ENCODE peak calls at places on chromosomes 16 and 17, in four cellular contexts. One of them, this sample, is unnamed.
A peak's percentile ranks its signal among the peaks of the same experiment; 100 is the strongest.

GRCh38 chr17:146983-147761 is 9.8 kb downstream of the SCGB1C2 start:
- DNase-seq in Caco-2: peak; percentile 0
- DNase-seq in CD4-positive, alpha-beta T cell: no peak
- DNase-seq in activated CD8-positive, alpha-beta T cell treated with anti-CD3 and anti-CD28 coated beads for 36 hours: no peak
- DNase-seq in this sample: no peak

GRCh38 chr16:27199747-27200146 is 3.6 kb upstream of the KDM8 start:
- DNase-seq in Caco-2: no peak
- DNase-seq in CD4-positive, alpha-beta T cell: no peak
- DNase-seq in activated CD8-positive, alpha-beta T cell treated with anti-CD3 and anti-CD28 coated beads for 36 hours: peak; percentile 42
- DNase-seq in this sample: no peak

GRCh38 chr16:87314990-87315420 is 2.2 kb downstream of the C16orf95 start:
- DNase-seq in activated CD8-positive, alpha-beta T cell treated with anti-CD3 and anti-CD28 coated beads for 36 hours: no peak
- DNase-seq in Caco-2: no peak
- DNase-seq in CD4-positive, alpha-beta T cell: no peak
- DNase-seq in this sample: no peak

GRCh38 chr16:55324491-55325447 is 766 bp downstream of the IRX6 start:
- DNase-seq in activated CD8-positive, alpha-beta T cell treated with anti-CD3 and anti-CD28 coated beads for 36 hours: no peak
- DNase-seq in CD4-positive, alpha-beta T cell: no peak
- DNase-seq in Caco-2: no peak
- DNase-seq in this sample: no peak

GRCh38 chr17:5758651-5759050 is 174.3 kb upstream of the NLRP1 start:
- DNase-seq in Caco-2: peak; percentile 4
- DNase-seq in activated CD8-positive, alpha-beta T cell treated with anti-CD3 and anti-CD28 coated beads for 36 hours: peak; percentile 7
- DNase-seq in CD4-positive, alpha-beta T cell: no peak
- DNase-seq in this sample: peak; percentile 3

GRCh38 chr17:64698725-64699124 is 36.6 kb upstream of the SMURF2 start:
- DNase-seq in CD4-positive, alpha-beta T cell: no peak
- DNase-seq in activated CD8-positive, alpha-beta T cell treated with anti-CD3 and anti-CD28 coated beads for 36 hours: no peak
- DNase-seq in Caco-2: no peak
- DNase-seq in this sample: no peak

GRCh38 chr16:65062736-65063583 is 58.9 kb downstream of the CDH11 start:
- DNase-seq in CD4-positive, alpha-beta T cell: no peak
- DNase-seq in activated CD8-positive, alpha-beta T cell treated with anti-CD3 and anti-CD28 coated beads for 36 hours: no peak
- DNase-seq in Caco-2: no peak
- DNase-seq in this sample: no peak

GRCh38 chr17:40490289-40490853 is 11.1 kb downstream of the TNS4 start:
- DNase-seq in CD4-positive, alpha-beta T cell: no peak
- DNase-seq in Caco-2: no peak
- DNase-seq in activated CD8-positive, alpha-beta T cell treated with anti-CD3 and anti-CD28 coated beads for 36 hours: peak; percentile 51
- DNase-seq in this sample: no peak

GRCh38 chr16:68393333-68393732 is 55.0 kb downstream of the SMPD3 start:
- DNase-seq in CD4-positive, alpha-beta T cell: no peak
- DNase-seq in activated CD8-positive, alpha-beta T cell treated with anti-CD3 and anti-CD28 coated beads for 36 hours: no peak
- DNase-seq in Caco-2: no peak
- DNase-seq in this sample: no peak

GRCh38 chr17:60170835-60171752 is 21.3 kb downstream of the CA4 start:
- DNase-seq in Caco-2: no peak
- DNase-seq in CD4-positive, alpha-beta T cell: no peak
- DNase-seq in activated CD8-positive, alpha-beta T cell treated with anti-CD3 and anti-CD28 coated beads for 36 hours: no peak
- DNase-seq in this sample: no peak

GRCh38 chr16:74083582-74083981 is 213.0 kb upstream of the PSMD7 start:
- DNase-seq in activated CD8-positive, alpha-beta T cell treated with anti-CD3 and anti-CD28 coated beads for 36 hours: no peak
- DNase-seq in Caco-2: no peak
- DNase-seq in CD4-positive, alpha-beta T cell: no peak
- DNase-seq in this sample: no peak

GRCh38 chr17:27609606-27610303 is 21.2 kb upstream of the LGALS9 start:
- DNase-seq in activated CD8-positive, alpha-beta T cell treated with anti-CD3 and anti-CD28 coated beads for 36 hours: peak; percentile 45
- DNase-seq in Caco-2: peak; percentile 79
- DNase-seq in CD4-positive, alpha-beta T cell: no peak
- DNase-seq in this sample: peak; percentile 62

GRCh38 chr16:477287-477686 is 50.2 kb upstream of the CAPN15 start:
- DNase-seq in CD4-positive, alpha-beta T cell: no peak
- DNase-seq in activated CD8-positive, alpha-beta T cell treated with anti-CD3 and anti-CD28 coated beads for 36 hours: no peak
- DNase-seq in Caco-2: no peak
- DNase-seq in this sample: no peak

GRCh38 chr16:19853973-19854876 is 30.4 kb downstream of the GPRC5B start:
- DNase-seq in CD4-positive, alpha-beta T cell: no peak
- DNase-seq in Caco-2: no peak
- DNase-seq in activated CD8-positive, alpha-beta T cell treated with anti-CD3 and anti-CD28 coated beads for 36 hours: no peak
- DNase-seq in this sample: no peak

GRCh38 chr16:2233046-2233775 is 3.0 kb upstream of the DNASE1L2 start:
- DNase-seq in Caco-2: no peak
- DNase-seq in activated CD8-positive, alpha-beta T cell treated with anti-CD3 and anti-CD28 coated beads for 36 hours: no peak
- DNase-seq in CD4-positive, alpha-beta T cell: no peak
- DNase-seq in this sample: no peak

GRCh38 chr17:66654341-66654740 is 180.6 kb upstream of the CACNG5 start:
- DNase-seq in activated CD8-positive, alpha-beta T cell treated with anti-CD3 and anti-CD28 coated beads for 36 hours: no peak
- DNase-seq in CD4-positive, alpha-beta T cell: no peak
- DNase-seq in Caco-2: no peak
- DNase-seq in this sample: no peak

GRCh38 chr16:85959686-85960085 is 60.7 kb downstream of the IRF8 start:
- DNase-seq in activated CD8-positive, alpha-beta T cell treated with anti-CD3 and anti-CD28 coated beads for 36 hours: no peak
- DNase-seq in Caco-2: no peak
- DNase-seq in CD4-positive, alpha-beta T cell: no peak
- DNase-seq in this sample: no peak

GRCh38 chr17:17089796-17090641 is 47.8 kb downstream of the MPRIP start:
- DNase-seq in activated CD8-positive, alpha-beta T cell treated with anti-CD3 and anti-CD28 coated beads for 36 hours: no peak
- DNase-seq in CD4-positive, alpha-beta T cell: no peak
- DNase-seq in Caco-2: no peak
- DNase-seq in this sample: no peak

GRCh38 chr17:1561420-1562177 is 993 bp downstream of the PITPNA start:
- DNase-seq in activated CD8-positive, alpha-beta T cell treated with anti-CD3 and anti-CD28 coated beads for 36 hours: peak; percentile 52
- DNase-seq in CD4-positive, alpha-beta T cell: peak; percentile 41
- DNase-seq in Caco-2: peak; percentile 69
- DNase-seq in this sample: peak; percentile 35

GRCh38 chr16:29900888-29901606 is 759 bp downstream of the ASPHD1 start:
- DNase-seq in Caco-2: no peak
- DNase-seq in activated CD8-positive, alpha-beta T cell treated with anti-CD3 and anti-CD28 coated beads for 36 hours: no peak
- DNase-seq in CD4-positive, alpha-beta T cell: no peak
- DNase-seq in this sample: no peak

GRCh38 chr16:29898135-29898534 is 1.2 kb downstream of the SEZ6L2 start:
- DNase-seq in CD4-positive, alpha-beta T cell: no peak
- DNase-seq in Caco-2: no peak
- DNase-seq in activated CD8-positive, alpha-beta T cell treated with anti-CD3 and anti-CD28 coated beads for 36 hours: no peak
- DNase-seq in this sample: no peak

GRCh38 chr16:29898786-29899515 is 399 bp downstream of the SEZ6L2 start:
- DNase-seq in CD4-positive, alpha-beta T cell: no peak
- DNase-seq in activated CD8-positive, alpha-beta T cell treated with anti-CD3 and anti-CD28 coated beads for 36 hours: no peak
- DNase-seq in Caco-2: peak; percentile 73
- DNase-seq in this sample: peak; percentile 87

GRCh38 chr16:29900102-29900887 is at the start of gene ASPHD1:
- DNase-seq in CD4-positive, alpha-beta T cell: peak; percentile 77
- DNase-seq in activated CD8-positive, alpha-beta T cell treated with anti-CD3 and anti-CD28 coated beads for 36 hours: peak; percentile 71
- DNase-seq in Caco-2: peak; percentile 73
- DNase-seq in this sample: peak; percentile 95

DNA sequence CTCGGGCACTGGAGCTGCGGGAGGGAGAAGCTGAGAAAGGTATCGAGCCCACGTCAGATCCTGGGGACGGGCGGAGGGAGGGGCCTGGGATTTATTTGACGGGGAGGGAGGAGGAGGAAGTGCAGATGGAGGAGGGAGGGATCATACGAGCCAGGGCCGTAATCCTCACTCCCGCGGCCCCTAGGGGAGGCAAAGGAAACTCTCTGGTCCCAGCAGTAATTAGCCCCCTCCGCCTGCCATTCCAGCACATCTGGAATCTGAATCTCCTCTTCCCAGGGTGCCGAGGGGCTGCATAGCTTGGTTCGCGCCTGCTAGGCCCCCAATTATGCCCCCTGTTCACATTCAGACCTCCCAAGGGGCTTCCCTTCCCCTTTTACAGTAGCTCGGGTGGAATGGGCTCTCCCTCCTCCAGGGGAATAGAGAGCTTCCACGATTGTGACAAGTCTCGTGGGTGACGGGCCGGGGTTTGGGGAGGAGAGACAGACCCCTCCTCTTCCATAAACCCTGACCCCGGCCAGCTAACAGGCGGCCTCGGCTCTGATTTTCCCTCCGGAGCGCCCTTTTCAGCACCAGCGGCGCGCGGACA is at the start of gene SEZ6L2:
- DNase-seq in CD4-positive, alpha-beta T cell: no peak
- DNase-seq in Caco-2: peak; percentile 89
- DNase-seq in activated CD8-positive, alpha-beta T cell treated with anti-CD3 and anti-CD28 coated beads for 36 hours: peak; percentile 73
- DNase-seq in this sample: peak; percentile 96
- TF ChIP-seq CTCF in CD4-positive, alpha-beta T cell: no peak
- TF ChIP-seq CTCF in Caco-2: peak; percentile 35
- TF ChIP-seq CTCF in activated CD8-positive, alpha-beta T cell treated with anti-CD3 and anti-CD28 coated beads for 36 hours: no peak
- TF ChIP-seq CTCF in this sample: peak; percentile 75

DNA sequence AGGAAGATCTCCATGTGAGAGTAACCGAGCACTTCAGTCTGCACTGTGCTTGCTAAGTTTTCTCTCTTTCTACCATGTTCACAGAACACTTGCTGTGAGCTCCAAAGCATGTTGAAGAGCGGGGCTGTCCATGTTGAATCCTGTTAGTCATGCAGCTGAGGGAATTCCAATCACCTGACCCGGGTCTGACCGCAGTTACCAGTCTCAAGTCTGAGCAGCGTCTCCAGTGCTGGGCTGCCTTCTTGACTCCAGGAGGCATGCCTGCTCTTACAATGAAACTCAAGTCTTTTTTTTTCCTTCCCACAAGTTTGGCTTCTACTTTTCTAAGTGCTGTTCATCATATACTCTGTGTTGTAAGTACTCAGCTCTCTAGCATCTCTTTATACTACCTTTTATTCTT is 44.3 kb downstream of the HOXB1 start:
- DNase-seq in activated CD8-positive, alpha-beta T cell treated with anti-CD3 and anti-CD28 coated beads for 36 hours: no peak
- DNase-seq in CD4-positive, alpha-beta T cell: no peak
- DNase-seq in Caco-2: no peak
- DNase-seq in this sample: peak; percentile 81
- TF ChIP-seq CTCF in activated CD8-positive, alpha-beta T cell treated with anti-CD3 and anti-CD28 coated beads for 36 hours: no peak
- TF ChIP-seq CTCF in CD4-positive, alpha-beta T cell: no peak
- TF ChIP-seq CTCF in Caco-2: no peak
- TF ChIP-seq CTCF in this sample: no peak

DNA sequence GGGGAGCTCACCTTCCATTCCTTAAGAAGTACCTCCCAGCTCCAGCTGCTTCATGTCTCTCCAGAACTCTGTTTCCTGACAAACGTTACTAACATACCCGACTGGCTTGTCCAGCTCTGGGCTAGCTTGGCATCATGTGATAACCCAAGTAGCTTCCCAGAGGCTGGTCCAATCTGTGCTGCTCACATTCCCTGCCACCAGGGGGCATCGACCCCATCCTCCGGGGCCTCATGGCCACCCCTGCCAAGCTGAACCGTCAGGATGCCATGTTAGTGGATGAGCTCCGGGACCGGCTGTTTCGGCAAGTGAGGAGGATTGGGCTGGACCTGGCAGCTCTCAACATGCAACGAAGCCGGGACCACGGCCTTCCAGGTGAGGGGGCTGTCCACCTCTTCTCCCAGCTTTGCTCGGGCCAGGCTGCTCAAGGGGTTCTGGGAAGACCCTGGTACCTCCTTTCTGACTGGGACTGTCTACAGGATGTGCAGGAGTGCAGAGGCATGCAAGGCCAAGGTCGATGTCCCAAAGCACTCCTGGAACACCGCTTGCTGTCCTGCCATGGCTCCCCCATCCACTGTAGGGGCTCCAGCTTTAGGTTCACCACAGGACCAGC is 7.6 kb downstream of the EPX start:
- DNase-seq in CD4-positive, alpha-beta T cell: peak; percentile 41
- DNase-seq in activated CD8-positive, alpha-beta T cell treated with anti-CD3 and anti-CD28 coated beads for 36 hours: peak; percentile 74
- DNase-seq in Caco-2: peak; percentile 73
- DNase-seq in this sample: peak; percentile 50
- TF ChIP-seq CTCF in CD4-positive, alpha-beta T cell: peak; percentile 67
- TF ChIP-seq CTCF in activated CD8-positive, alpha-beta T cell treated with anti-CD3 and anti-CD28 coated beads for 36 hours: peak; percentile 58
- TF ChIP-seq CTCF in Caco-2: peak; percentile 51
- TF ChIP-seq CTCF in this sample: peak; percentile 36

GRCh38 chr17:13599168-13599577 is 2.6 kb downstream of the HS3ST3A1 start:
- DNase-seq in CD4-positive, alpha-beta T cell: no peak
- DNase-seq in Caco-2: no peak
- DNase-seq in activated CD8-positive, alpha-beta T cell treated with anti-CD3 and anti-CD28 coated beads for 36 hours: no peak
- DNase-seq in this sample: no peak

GRCh38 chr17:13601776-13602551 is at the start of gene HS3ST3A1:
- DNase-seq in Caco-2: no peak
- DNase-seq in CD4-positive, alpha-beta T cell: no peak
- DNase-seq in activated CD8-positive, alpha-beta T cell treated with anti-CD3 and anti-CD28 coated beads for 36 hours: peak; percentile 25
- DNase-seq in this sample: peak; percentile 7

GRCh38 chr17:13599808-13600398 is 1.8 kb downstream of the HS3ST3A1 start:
- DNase-seq in Caco-2: no peak
- DNase-seq in CD4-positive, alpha-beta T cell: no peak
- DNase-seq in activated CD8-positive, alpha-beta T cell treated with anti-CD3 and anti-CD28 coated beads for 36 hours: no peak
- DNase-seq in this sample: no peak

GRCh38 chr17:13601317-13601775 is 383 bp downstream of the HS3ST3A1 start:
- DNase-seq in activated CD8-positive, alpha-beta T cell treated with anti-CD3 and anti-CD28 coated beads for 36 hours: no peak
- DNase-seq in Caco-2: no peak
- DNase-seq in CD4-positive, alpha-beta T cell: no peak
- DNase-seq in this sample: no peak

DNA sequence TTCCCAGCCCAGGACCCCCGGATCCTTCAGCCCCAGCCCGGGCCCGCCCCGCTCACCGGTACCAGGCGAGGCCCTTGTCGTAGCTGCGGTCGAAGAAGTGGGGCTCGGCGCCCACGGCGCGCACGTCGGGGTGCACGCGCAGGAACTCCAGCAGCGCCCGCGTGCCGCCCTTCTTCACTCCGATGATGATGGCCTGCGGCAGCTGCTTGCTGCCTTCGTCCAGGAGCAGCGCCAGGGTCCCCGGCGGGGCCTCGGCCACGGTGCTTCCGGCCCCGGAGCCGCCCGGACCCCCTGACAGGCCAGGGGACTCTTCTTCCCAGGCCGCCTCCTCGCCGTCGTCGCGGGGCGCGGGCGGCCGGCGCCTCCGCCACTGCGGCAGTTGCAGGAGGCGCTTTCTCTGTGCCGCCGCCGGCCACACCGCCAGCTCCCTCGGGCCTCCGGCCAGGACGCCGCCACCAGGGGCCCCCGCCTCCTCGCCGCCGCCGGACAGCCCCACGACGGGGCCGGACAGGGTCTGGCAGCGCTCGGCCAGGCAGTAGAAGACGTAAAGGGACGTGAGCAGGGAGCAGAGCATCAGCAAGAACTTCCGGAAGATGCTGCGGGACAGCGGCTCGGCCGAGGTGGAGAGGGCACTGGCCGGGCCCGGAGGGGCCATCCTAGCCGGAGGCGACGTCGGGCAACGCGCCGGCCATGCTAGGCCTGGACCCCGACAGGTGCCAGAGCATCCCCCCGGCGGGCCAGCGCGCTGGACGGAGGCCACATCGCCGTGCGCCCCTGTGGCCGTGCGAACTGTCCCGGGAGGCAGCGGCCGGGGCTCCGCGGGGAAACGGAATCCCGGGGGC is 1.0 kb downstream of the HS3ST3A1 start:
- DNase-seq in activated CD8-positive, alpha-beta T cell treated with anti-CD3 and anti-CD28 coated beads for 36 hours: no peak
- DNase-seq in Caco-2: no peak
- DNase-seq in CD4-positive, alpha-beta T cell: no peak
- DNase-seq in this sample: no peak
- TF ChIP-seq CTCF in activated CD8-positive, alpha-beta T cell treated with anti-CD3 and anti-CD28 coated beads for 36 hours: no peak
- TF ChIP-seq CTCF in Caco-2: no peak
- TF ChIP-seq CTCF in CD4-positive, alpha-beta T cell: no peak
- TF ChIP-seq CTCF in this sample: no peak